ENCODE peak calls at places on chromosomes 12 and 14, in seven cellular contexts. D, G, Q, Z, A, T and J are unnamed samples.

GRCh38 chr14:29569194-29569593 is 358.5 kb downstream of the PRKD1 start:
- DNase-seq in D (no peak), G (no peak), Q (no peak), Z (no peak), A (no peak), T (no peak), J (no peak)

GRCh38 chr14:67221248-67221981 is 19.8 kb upstream of the PALS1 start:
- DNase-seq in D (no peak), G (peak), Q (no peak), Z (peak), A (peak), T (no peak), J (no peak)

GRCh38 chr14:33782923-33783322 is 168.0 kb downstream of the EGLN3 start:
- DNase-seq in D (no peak), G (peak), Q (no peak), Z (no peak), A (no peak), T (no peak), J (no peak)

GRCh38 chr12:75986001-75986739 is 45.4 kb downstream of the PHLDA1 start:
- DNase-seq in D (no peak), G (peak), Q (no peak), Z (no peak), A (no peak), T (no peak), J (no peak)

GRCh38 chr12:67442347-67442841 is 173.2 kb downstream of the CAND1 start:
- DNase-seq in D (no peak), G (peak), Q (peak), Z (no peak), A (no peak), T (no peak), J (no peak)

GRCh38 chr12:96061323-96061722 is 25.9 kb upstream of the LTA4H start:
- DNase-seq in D (no peak), G (no peak), Q (no peak), Z (no peak), A (no peak), T (no peak), J (no peak)

GRCh38 chr14:94690486-94690885 is 78.3 kb downstream of the SERPINA3 start:
- DNase-seq in D (no peak), G (no peak), Q (no peak), Z (no peak), A (no peak), T (no peak), J (no peak)

GRCh38 chr12:124115496-124115895 is 142.5 kb downstream of the ZNF664 start:
- DNase-seq in D (no peak), G (no peak), Q (no peak), Z (no peak), A (no peak), T (no peak), J (no peak)

GRCh38 chr12:77120156-77120555 is 54.8 kb upstream of the E2F7 start:
- DNase-seq in D (no peak), G (peak), Q (no peak), Z (peak), A (no peak), T (no peak), J (no peak)

GRCh38 chr12:59111873-59112272 is 191.6 kb upstream of the LRIG3 start:
- DNase-seq in D (no peak), G (no peak), Q (no peak), Z (no peak), A (no peak), T (no peak), J (no peak)

GRCh38 chr14:77245820-77246219 is 25.2 kb downstream of the NGB start:
- DNase-seq in D (no peak), G (no peak), Q (no peak), Z (no peak), A (no peak), T (no peak), J (no peak)

GRCh38 chr14:95003099-95003960 is 154.0 kb downstream of the DICER1 start:
- DNase-seq in D (no peak), G (no peak), Q (no peak), Z (no peak), A (no peak), T (no peak), J (no peak)

GRCh38 chr14:30656190-30656632 is 34.1 kb downstream of the SCFD1 start:
- DNase-seq in D (no peak), G (peak), Q (no peak), Z (peak), A (no peak), T (no peak), J (no peak)

GRCh38 chr12:107145397-107145796 is 52.0 kb upstream of the CRY1 start:
- DNase-seq in D (no peak), G (no peak), Q (no peak), Z (no peak), A (no peak), T (no peak), J (no peak)

GRCh38 chr12:100672075-100672592 is 98.7 kb downstream of the GAS2L3 start:
- DNase-seq in D (no peak), G (no peak), Q (no peak), Z (peak), A (no peak), T (no peak), J (no peak)

GRCh38 chr12:116659771-116660481 is 77.9 kb downstream of the SPRING1 start:
- DNase-seq in D (no peak), G (peak), Q (no peak), Z (peak), A (peak), T (no peak), J (no peak)

GRCh38 chr12:68334136-68334535 is 2.0 kb upstream of the MDM1 start:
- DNase-seq in D (no peak), G (no peak), Q (no peak), Z (no peak), A (no peak), T (no peak), J (no peak)

GRCh38 chr14:93056840-93057585 is 58.7 kb downstream of the ITPK1 start:
- DNase-seq in D (no peak), G (no peak), Q (peak), Z (peak), A (no peak), T (no peak), J (no peak)

GRCh38 chr12:123017753-123018152 is 37.3 kb downstream of the ARL6IP4 start:
- DNase-seq in D (no peak), G (no peak), Q (no peak), Z (no peak), A (no peak), T (no peak), J (no peak)

GRCh38 chr14:24430143-24430681 is 458 bp downstream of the KHNYN start:
- DNase-seq in D (peak), G (peak), Q (peak), Z (peak), A (peak), T (peak), J (peak)

GRCh38 chr12:9869307-9870161 is at the start of gene CLEC2B:
- DNase-seq in D (peak), G (peak), Q (no peak), Z (peak), A (peak), T (no peak), J (no peak)

GRCh38 chr12:13198240-13198639 is 1.7 kb downstream of the EMP1 start:
- DNase-seq in D (no peak), G (no peak), Q (no peak), Z (no peak), A (no peak), T (no peak), J (no peak)

GRCh38 chr14:23028800-23029199 is 5.9 kb downstream of the PSMB5 start:
- DNase-seq in D (no peak), G (no peak), Q (no peak), Z (no peak), A (no peak), T (no peak), J (no peak)

GRCh38 chr12:34303091-34303870 is 281.0 kb downstream of the ALG10 start:
- DNase-seq in D (no peak), G (no peak), Q (no peak), Z (no peak), A (no peak), T (no peak), J (no peak)

GRCh38 chr12:21764950-21765349 is 9.6 kb downstream of the KCNJ8 start:
- DNase-seq in D (no peak), G (no peak), Q (no peak), Z (no peak), A (no peak), T (no peak), J (no peak)

GRCh38 chr12:30753761-30754382 is 879 bp downstream of the CAPRIN2 start:
- DNase-seq in D (no peak), G (peak), Q (no peak), Z (peak), A (no peak), T (no peak), J (peak)

GRCh38 chr14:101254805-101255764 is 306.2 kb upstream of the DIO3 start:
- DNase-seq in D (no peak), G (peak), Q (peak), Z (no peak), A (no peak), T (peak), J (no peak)

GRCh38 chr12:48831257-48831656 is 13.0 kb downstream of the CACNB3 start:
- DNase-seq in D (no peak), G (no peak), Q (no peak), Z (no peak), A (no peak), T (no peak), J (no peak)

GRCh38 chr12:52316290-52316689 is 4.9 kb downstream of the KRT83 start:
- DNase-seq in D (no peak), G (no peak), Q (no peak), Z (no peak), A (no peak), T (no peak), J (no peak)

GRCh38 chr12:4417471-4417870 is 28.1 kb downstream of the FGF6 start:
- DNase-seq in D (no peak), G (no peak), Q (no peak), Z (no peak), A (no peak), T (no peak), J (no peak)

GRCh38 chr12:42868291-42868690 is 278.7 kb upstream of the PRICKLE1 start:
- DNase-seq in D (no peak), G (no peak), Q (no peak), Z (no peak), A (no peak), T (no peak), J (no peak)

GRCh38 chr14:105486333-105486973 is at the start of gene CRIP1:
- DNase-seq in D (no peak), G (no peak), Q (no peak), Z (no peak), A (no peak), T (no peak), J (no peak)

GRCh38 chr14:77128414-77128891 is 13.1 kb downstream of the ZDHHC22 start:
- DNase-seq in D (no peak), G (peak), Q (no peak), Z (no peak), A (no peak), T (no peak), J (no peak)

GRCh38 chr12:88361493-88361892 is 218.8 kb downstream of the KITLG start:
- DNase-seq in D (no peak), G (no peak), Q (no peak), Z (peak), A (no peak), T (no peak), J (no peak)

GRCh38 chr14:25833341-25834121 is 764.3 kb downstream of the NOVA1 start:
- DNase-seq in D (no peak), G (peak), Q (peak), Z (no peak), A (peak), T (no peak), J (peak)